ENCODE peak calls at places on chromosomes 13 and 19, in four cellular contexts. G is natural killer cell, W is aorta, H is Caki2. T is an unnamed sample.

GRCh38 chr19:17296278-17296677 is 6.9 kb downstream of the ABHD8 start:
- DNase-seq in G (no peak), H (peak), W (no peak), T (peak)

GRCh38 chr19:42693760-42694350 is 46.4 kb downstream of the PSG3 start:
- DNase-seq in W (no peak), H (peak), G (no peak), T (peak)

GRCh38 chr19:48341515-48342413 is 16.4 kb downstream of the EMP3 start:
- DNase-seq in W (no peak), H (no peak), G (no peak), T (no peak)

GRCh38 chr13:36981156-36981743 is 17.9 kb downstream of the ALG5 start:
- DNase-seq in W (no peak), H (peak), G (no peak), T (peak)

GRCh38 chr13:25232937-25233515 is 54.3 kb downstream of the MTMR6 start:
- DNase-seq in H (peak), G (no peak), W (no peak), T (peak)

GRCh38 chr19:5613466-5613865 is 9.1 kb downstream of the SAFB2 start:
- DNase-seq in G (no peak), H (no peak), W (peak), T (no peak)

GRCh38 chr19:4910594-4911273 is 1.4 kb downstream of the UHRF1 start:
- DNase-seq in G (no peak), H (peak), W (no peak), T (peak)

GRCh38 chr13:27667946-27668345 is 46.3 kb downstream of the POLR1D start:
- DNase-seq in H (no peak), G (no peak), W (no peak), T (peak)

GRCh38 chr13:110712081-110712848 is 1.2 kb upstream of the ING1 start:
- DNase-seq in G (peak), W (peak), H (peak), T (peak)

GRCh38 chr13:55654243-55654642 is 1486.5 kb upstream of the PRR20A start:
- DNase-seq in G (no peak), W (no peak), H (no peak), T (no peak)

GRCh38 chr19:16036397-16036925 is 39.8 kb upstream of the TPM4 start:
- DNase-seq in W (no peak), H (no peak), G (no peak), T (no peak)

GRCh38 chr13:31786011-31786410 is 46.7 kb downstream of the RXFP2 start:
- DNase-seq in G (no peak), W (no peak), H (no peak), T (no peak)

GRCh38 chr13:110137677-110138008 is 169.3 kb downstream of the COL4A1 start:
- DNase-seq in W (no peak), H (no peak), G (no peak), T (no peak)

GRCh38 chr19:42197375-42197817 is 20.1 kb downstream of the DEDD2 start:
- DNase-seq in H (no peak), W (peak), G (no peak), T (no peak)

GRCh38 chr19:38031423-38031770 is 124.4 kb downstream of the SIPA1L3 start:
- DNase-seq in G (no peak), W (no peak), H (no peak), T (no peak)

GRCh38 chr19:44912854-44913253 is 1.6 kb upstream of the APOC1 start:
- DNase-seq in W (peak), G (no peak), H (no peak), T (peak)

GRCh38 chr19:33826521-33826920 is 29.9 kb downstream of the KCTD15 start:
- DNase-seq in H (no peak), G (no peak), W (no peak), T (no peak)

GRCh38 chr19:47458672-47459071 is 13.0 kb downstream of the SLC8A2 start:
- DNase-seq in W (no peak), G (no peak), H (no peak), T (no peak)

GRCh38 chr13:36818483-36819063 is 449 bp upstream of the RFXAP start:
- DNase-seq in H (no peak), W (no peak), G (no peak), T (no peak)

GRCh38 chr19:5806905-5807304 is 2.0 kb downstream of the NRTN start:
- DNase-seq in G (no peak), W (no peak), H (no peak), T (no peak)

GRCh38 chr13:111076156-111077013 is 38.7 kb upstream of the ARHGEF7 start:
- DNase-seq in W (no peak), G (no peak), H (no peak), T (no peak)

T was measured in LHCN-M2.